ENCODE peak calls at places on chromosomes 6 and 20, in four cellular contexts. One of them, this sample, is unnamed.
A peak's percentile ranks its signal among the peaks of the same experiment; 100 is the strongest.

GRCh38 chr20:33370296-33370695 is 31.0 kb downstream of the CDK5RAP1 start:
- DNase-seq in stimulated activated CD4-positive, alpha-beta T cell treated with anti-CD3 and anti-CD28 coated beads, Interleukin-2, amount 100 ng/mL, for 24 hours: peak; percentile 38
- DNase-seq in ACHN: peak; percentile 38
- DNase-seq in NCI-H1105 treated with DMSO at 0.1 percent for 48 hours: no peak
- DNase-seq in this sample: no peak

GRCh38 chr6:145633981-145634627 is 101.2 kb downstream of the EPM2A start:
- DNase-seq in NCI-H1105 treated with DMSO at 0.1 percent for 48 hours: peak; percentile 72
- DNase-seq in ACHN: peak; percentile 71
- DNase-seq in stimulated activated CD4-positive, alpha-beta T cell treated with anti-CD3 and anti-CD28 coated beads, Interleukin-2, amount 100 ng/mL, for 24 hours: peak; percentile 90
- DNase-seq in this sample: peak; percentile 96

GRCh38 chr6:56992053-56992452 is 37.1 kb downstream of the BEND6 start:
- DNase-seq in NCI-H1105 treated with DMSO at 0.1 percent for 48 hours: no peak
- DNase-seq in ACHN: no peak
- DNase-seq in stimulated activated CD4-positive, alpha-beta T cell treated with anti-CD3 and anti-CD28 coated beads, Interleukin-2, amount 100 ng/mL, for 24 hours: no peak
- DNase-seq in this sample: no peak

GRCh38 chr20:34595377-34596184 is 37.1 kb downstream of the MAP1LC3A start:
- DNase-seq in ACHN: no peak
- DNase-seq in NCI-H1105 treated with DMSO at 0.1 percent for 48 hours: peak; percentile 7
- DNase-seq in stimulated activated CD4-positive, alpha-beta T cell treated with anti-CD3 and anti-CD28 coated beads, Interleukin-2, amount 100 ng/mL, for 24 hours: no peak
- DNase-seq in this sample: no peak

GRCh38 chr6:3766219-3766618 is 14.7 kb upstream of the PXDC1 start:
- DNase-seq in stimulated activated CD4-positive, alpha-beta T cell treated with anti-CD3 and anti-CD28 coated beads, Interleukin-2, amount 100 ng/mL, for 24 hours: no peak
- DNase-seq in NCI-H1105 treated with DMSO at 0.1 percent for 48 hours: no peak
- DNase-seq in ACHN: no peak
- DNase-seq in this sample: no peak

GRCh38 chr6:29647927-29648642 is 8.8 kb upstream of the MOG start:
- DNase-seq in NCI-H1105 treated with DMSO at 0.1 percent for 48 hours: peak; percentile 29
- DNase-seq in ACHN: peak; percentile 55
- DNase-seq in stimulated activated CD4-positive, alpha-beta T cell treated with anti-CD3 and anti-CD28 coated beads, Interleukin-2, amount 100 ng/mL, for 24 hours: no peak
- DNase-seq in this sample: no peak

GRCh38 chr6:96304997-96305396 is 216.6 kb upstream of the UFL1 start:
- DNase-seq in ACHN: no peak
- DNase-seq in NCI-H1105 treated with DMSO at 0.1 percent for 48 hours: no peak
- DNase-seq in stimulated activated CD4-positive, alpha-beta T cell treated with anti-CD3 and anti-CD28 coated beads, Interleukin-2, amount 100 ng/mL, for 24 hours: no peak
- DNase-seq in this sample: no peak

GRCh38 chr20:63160641-63161175 is 55.2 kb downstream of the YTHDF1 start:
- DNase-seq in stimulated activated CD4-positive, alpha-beta T cell treated with anti-CD3 and anti-CD28 coated beads, Interleukin-2, amount 100 ng/mL, for 24 hours: no peak
- DNase-seq in ACHN: no peak
- DNase-seq in NCI-H1105 treated with DMSO at 0.1 percent for 48 hours: no peak
- DNase-seq in this sample: no peak

GRCh38 chr20:32742322-32743236 is 688 bp downstream of the COMMD7 start:
- DNase-seq in stimulated activated CD4-positive, alpha-beta T cell treated with anti-CD3 and anti-CD28 coated beads, Interleukin-2, amount 100 ng/mL, for 24 hours: peak; percentile 30
- DNase-seq in ACHN: no peak
- DNase-seq in NCI-H1105 treated with DMSO at 0.1 percent for 48 hours: no peak
- DNase-seq in this sample: peak; percentile 68

GRCh38 chr6:48757661-48758060 is 646.7 kb upstream of the PTCHD4 start:
- DNase-seq in stimulated activated CD4-positive, alpha-beta T cell treated with anti-CD3 and anti-CD28 coated beads, Interleukin-2, amount 100 ng/mL, for 24 hours: no peak
- DNase-seq in ACHN: no peak
- DNase-seq in NCI-H1105 treated with DMSO at 0.1 percent for 48 hours: no peak
- DNase-seq in this sample: no peak

GRCh38 chr6:22146581-22147468 is 150.0 kb downstream of the PRL start:
- DNase-seq in NCI-H1105 treated with DMSO at 0.1 percent for 48 hours: no peak
- DNase-seq in ACHN: peak; percentile 25
- DNase-seq in stimulated activated CD4-positive, alpha-beta T cell treated with anti-CD3 and anti-CD28 coated beads, Interleukin-2, amount 100 ng/mL, for 24 hours: no peak
- DNase-seq in this sample: no peak

GRCh38 chr20:13034115-13034514 is 25.3 kb downstream of the SPTLC3 start:
- DNase-seq in ACHN: no peak
- DNase-seq in stimulated activated CD4-positive, alpha-beta T cell treated with anti-CD3 and anti-CD28 coated beads, Interleukin-2, amount 100 ng/mL, for 24 hours: no peak
- DNase-seq in NCI-H1105 treated with DMSO at 0.1 percent for 48 hours: no peak
- DNase-seq in this sample: no peak

GRCh38 chr6:14743465-14744211 is 502.2 kb upstream of the JARID2 start:
- DNase-seq in stimulated activated CD4-positive, alpha-beta T cell treated with anti-CD3 and anti-CD28 coated beads, Interleukin-2, amount 100 ng/mL, for 24 hours: peak; percentile 87
- DNase-seq in ACHN: peak; percentile 87
- DNase-seq in NCI-H1105 treated with DMSO at 0.1 percent for 48 hours: no peak
- DNase-seq in this sample: peak; percentile 83

GRCh38 chr6:170040115-170040500 is 250.8 kb downstream of the DLL1 start:
- DNase-seq in ACHN: no peak
- DNase-seq in stimulated activated CD4-positive, alpha-beta T cell treated with anti-CD3 and anti-CD28 coated beads, Interleukin-2, amount 100 ng/mL, for 24 hours: no peak
- DNase-seq in NCI-H1105 treated with DMSO at 0.1 percent for 48 hours: no peak
- DNase-seq in this sample: no peak

GRCh38 chr6:4413073-4413472 is 277.7 kb upstream of the ECI2 start:
- DNase-seq in ACHN: no peak
- DNase-seq in stimulated activated CD4-positive, alpha-beta T cell treated with anti-CD3 and anti-CD28 coated beads, Interleukin-2, amount 100 ng/mL, for 24 hours: no peak
- DNase-seq in NCI-H1105 treated with DMSO at 0.1 percent for 48 hours: no peak
- DNase-seq in this sample: no peak

GRCh38 chr20:43863821-43864544 is 50.7 kb upstream of the TOX2 start:
- DNase-seq in NCI-H1105 treated with DMSO at 0.1 percent for 48 hours: no peak
- DNase-seq in ACHN: no peak
- DNase-seq in stimulated activated CD4-positive, alpha-beta T cell treated with anti-CD3 and anti-CD28 coated beads, Interleukin-2, amount 100 ng/mL, for 24 hours: no peak
- DNase-seq in this sample: no peak

GRCh38 chr6:110217255-110217654 is 37.0 kb downstream of the CDC40 start:
- DNase-seq in ACHN: no peak
- DNase-seq in stimulated activated CD4-positive, alpha-beta T cell treated with anti-CD3 and anti-CD28 coated beads, Interleukin-2, amount 100 ng/mL, for 24 hours: no peak
- DNase-seq in NCI-H1105 treated with DMSO at 0.1 percent for 48 hours: no peak
- DNase-seq in this sample: no peak

GRCh38 chr20:54293526-54293925 is 85.6 kb downstream of the PFDN4 start:
- DNase-seq in stimulated activated CD4-positive, alpha-beta T cell treated with anti-CD3 and anti-CD28 coated beads, Interleukin-2, amount 100 ng/mL, for 24 hours: no peak
- DNase-seq in ACHN: no peak
- DNase-seq in NCI-H1105 treated with DMSO at 0.1 percent for 48 hours: peak; percentile 30
- DNase-seq in this sample: no peak

GRCh38 chr20:50278684-50279531 is 88.3 kb downstream of the CEBPB start:
- DNase-seq in ACHN: no peak
- DNase-seq in stimulated activated CD4-positive, alpha-beta T cell treated with anti-CD3 and anti-CD28 coated beads, Interleukin-2, amount 100 ng/mL, for 24 hours: no peak
- DNase-seq in NCI-H1105 treated with DMSO at 0.1 percent for 48 hours: no peak
- DNase-seq in this sample: no peak

GRCh38 chr6:16331328-16332174 is 93.2 kb downstream of the GMPR start:
- DNase-seq in stimulated activated CD4-positive, alpha-beta T cell treated with anti-CD3 and anti-CD28 coated beads, Interleukin-2, amount 100 ng/mL, for 24 hours: peak; percentile 77
- DNase-seq in ACHN: peak; percentile 60
- DNase-seq in NCI-H1105 treated with DMSO at 0.1 percent for 48 hours: peak; percentile 68
- DNase-seq in this sample: peak; percentile 84

GRCh38 chr20:21322083-21322710 is 19.1 kb downstream of the XRN2 start:
- DNase-seq in ACHN: no peak
- DNase-seq in NCI-H1105 treated with DMSO at 0.1 percent for 48 hours: no peak
- DNase-seq in stimulated activated CD4-positive, alpha-beta T cell treated with anti-CD3 and anti-CD28 coated beads, Interleukin-2, amount 100 ng/mL, for 24 hours: no peak
- DNase-seq in this sample: no peak

GRCh38 chr20:62704341-62704948 is 4.2 kb upstream of the NTSR1 start:
- DNase-seq in NCI-H1105 treated with DMSO at 0.1 percent for 48 hours: peak; percentile 98
- DNase-seq in ACHN: peak; percentile 83
- DNase-seq in stimulated activated CD4-positive, alpha-beta T cell treated with anti-CD3 and anti-CD28 coated beads, Interleukin-2, amount 100 ng/mL, for 24 hours: no peak
- DNase-seq in this sample: no peak

GRCh38 chr20:11012975-11013374 is 339.2 kb upstream of the JAG1 start:
- DNase-seq in ACHN: no peak
- DNase-seq in stimulated activated CD4-positive, alpha-beta T cell treated with anti-CD3 and anti-CD28 coated beads, Interleukin-2, amount 100 ng/mL, for 24 hours: no peak
- DNase-seq in NCI-H1105 treated with DMSO at 0.1 percent for 48 hours: no peak
- DNase-seq in this sample: no peak

GRCh38 chr6:64580346-64580745 is 944.7 kb downstream of the PHF3 start:
- DNase-seq in NCI-H1105 treated with DMSO at 0.1 percent for 48 hours: no peak
- DNase-seq in stimulated activated CD4-positive, alpha-beta T cell treated with anti-CD3 and anti-CD28 coated beads, Interleukin-2, amount 100 ng/mL, for 24 hours: no peak
- DNase-seq in ACHN: peak; percentile 29
- DNase-seq in this sample: no peak

GRCh38 chr20:45311589-45312211 is 3.6 kb upstream of the MATN4 start:
- DNase-seq in NCI-H1105 treated with DMSO at 0.1 percent for 48 hours: no peak
- DNase-seq in stimulated activated CD4-positive, alpha-beta T cell treated with anti-CD3 and anti-CD28 coated beads, Interleukin-2, amount 100 ng/mL, for 24 hours: peak; percentile 71
- DNase-seq in ACHN: peak; percentile 48
- DNase-seq in this sample: peak; percentile 90

GRCh38 chr20:33176101-33176500 is 8.1 kb downstream of the BPIFA2 start:
- DNase-seq in ACHN: no peak
- DNase-seq in NCI-H1105 treated with DMSO at 0.1 percent for 48 hours: no peak
- DNase-seq in stimulated activated CD4-positive, alpha-beta T cell treated with anti-CD3 and anti-CD28 coated beads, Interleukin-2, amount 100 ng/mL, for 24 hours: no peak
- DNase-seq in this sample: no peak

GRCh38 chr6:62672989-62673388 is 387.0 kb upstream of the KHDRBS2 start:
- DNase-seq in ACHN: no peak
- DNase-seq in stimulated activated CD4-positive, alpha-beta T cell treated with anti-CD3 and anti-CD28 coated beads, Interleukin-2, amount 100 ng/mL, for 24 hours: no peak
- DNase-seq in NCI-H1105 treated with DMSO at 0.1 percent for 48 hours: no peak
- DNase-seq in this sample: no peak

GRCh38 chr6:19771753-19772336 is 65.3 kb upstream of the ID4 start:
- DNase-seq in ACHN: no peak
- DNase-seq in stimulated activated CD4-positive, alpha-beta T cell treated with anti-CD3 and anti-CD28 coated beads, Interleukin-2, amount 100 ng/mL, for 24 hours: no peak
- DNase-seq in NCI-H1105 treated with DMSO at 0.1 percent for 48 hours: no peak
- DNase-seq in this sample: no peak

GRCh38 chr20:42097741-42098140 is 479.6 kb upstream of the CHD6 start:
- DNase-seq in NCI-H1105 treated with DMSO at 0.1 percent for 48 hours: peak; percentile 33
- DNase-seq in stimulated activated CD4-positive, alpha-beta T cell treated with anti-CD3 and anti-CD28 coated beads, Interleukin-2, amount 100 ng/mL, for 24 hours: no peak
- DNase-seq in ACHN: no peak
- DNase-seq in this sample: no peak